ENCODE peak calls at places on chromosomes 5 and 9, in six cellular contexts. Q is NCI-H2107, Y is NCI-H226, G is right atrium auricular region, Z is endodermal cell, M is upper lobe of right lung. D is an unnamed sample.

GRCh38 chr5:151699071-151699901 is 12.6 kb upstream of the SPARC start:
- DNase-seq in Q (no peak), Y (peak), G (peak), Z (peak), M (no peak), D (peak)

GRCh38 chr9:105126233-105126632 is 118.2 kb upstream of the SLC44A1 start:
- DNase-seq in Q (no peak), Y (peak), G (no peak), Z (no peak), M (no peak), D (peak)

GRCh38 chr5:63961598-63962161 is 565 bp downstream of the HTR1A start:
- DNase-seq in Q (no peak), Y (no peak), G (no peak), Z (peak), M (peak), D (peak)

GRCh38 chr9:108953983-108954574 is 19.9 kb downstream of the ABITRAM start:
- DNase-seq in Q (no peak), Y (no peak), G (no peak), Z (no peak), M (no peak), D (peak)

GRCh38 chr9:91378695-91379127 is 17.0 kb upstream of the AUH start:
- DNase-seq in Q (no peak), Y (peak), G (no peak), Z (no peak), M (no peak), D (no peak)

GRCh38 chr5:111367081-111367480 is 142.9 kb downstream of the CAMK4 start:
- DNase-seq in Q (no peak), Y (peak), G (no peak), Z (no peak), M (no peak), D (no peak)

GRCh38 chr5:94802450-94802849 is 184.0 kb downstream of the SLF1 start:
- DNase-seq in Q (no peak), Y (no peak), G (no peak), Z (no peak), M (no peak), D (peak)

GRCh38 chr5:6430418-6431028 is 18.1 kb upstream of the UBE2QL1 start:
- DNase-seq in Q (no peak), Y (no peak), G (no peak), Z (no peak), M (no peak), D (no peak)

GRCh38 chr5:145917288-145917687 is 19.1 kb upstream of the SH3RF2 start:
- DNase-seq in Q (no peak), Y (no peak), G (no peak), Z (no peak), M (no peak), D (no peak)

GRCh38 chr9:32423371-32423770 is 38.9 kb downstream of the ACO1 start:
- DNase-seq in Q (no peak), Y (peak), G (no peak), Z (no peak), M (no peak), D (no peak)

GRCh38 chr5:112344540-112344939 is 74.5 kb downstream of the EPB41L4A start:
- DNase-seq in Q (no peak), Y (no peak), G (no peak), Z (no peak), M (no peak), D (no peak)

GRCh38 chr9:85172001-85172978 is 502.8 kb downstream of the NTRK2 start:
- DNase-seq in Q (no peak), Y (no peak), G (no peak), Z (no peak), M (no peak), D (no peak)

GRCh38 chr9:14883310-14883944 is 26.8 kb downstream of the FREM1 start:
- DNase-seq in Q (no peak), Y (no peak), G (no peak), Z (no peak), M (no peak), D (no peak)

GRCh38 chr5:144460608-144461007 is 289.9 kb downstream of the KCTD16 start:
- DNase-seq in Q (no peak), Y (no peak), G (no peak), Z (no peak), M (no peak), D (no peak)

GRCh38 chr9:87441251-87441650 is 56.4 kb upstream of the DAPK1 start:
- DNase-seq in Q (no peak), Y (peak), G (no peak), Z (no peak), M (no peak), D (no peak)

GRCh38 chr9:87824216-87824875 is 58.3 kb upstream of the SPATA31E1 start:
- DNase-seq in Q (no peak), Y (no peak), G (no peak), Z (peak), M (no peak), D (peak)

GRCh38 chr9:3845549-3845948 is 319.7 kb upstream of the RFX3 start:
- DNase-seq in Q (no peak), Y (no peak), G (no peak), Z (no peak), M (no peak), D (no peak)

GRCh38 chr9:37639109-37639748 is 11.5 kb upstream of the FRMPD1 start:
- DNase-seq in Q (no peak), Y (peak), G (no peak), Z (no peak), M (no peak), D (no peak)

GRCh38 chr5:178213748-178214151 is 9.4 kb downstream of the HNRNPAB start:
- DNase-seq in Q (no peak), Y (no peak), G (no peak), Z (no peak), M (no peak), D (peak)

GRCh38 chr9:111728617-111729366 is 65.9 kb downstream of the SHOC1 start:
- DNase-seq in Q (no peak), Y (peak), G (no peak), Z (no peak), M (no peak), D (no peak)

GRCh38 chr5:140251527-140251973 is 51.4 kb downstream of the PFDN1 start:
- DNase-seq in Q (no peak), Y (peak), G (no peak), Z (no peak), M (no peak), D (no peak)

GRCh38 chr9:16985559-16986348 is 115.3 kb upstream of the BNC2 start:
- DNase-seq in Q (no peak), Y (no peak), G (peak), Z (no peak), M (no peak), D (no peak)

GRCh38 chr5:77643654-77644404 is 5.3 kb upstream of the OTP start:
- DNase-seq in Q (no peak), Y (no peak), G (no peak), Z (no peak), M (no peak), D (peak)

GRCh38 chr9:90441814-90442213 is 200.8 kb downstream of the DIRAS2 start:
- DNase-seq in Q (no peak), Y (peak), G (no peak), Z (no peak), M (no peak), D (no peak)

GRCh38 chr5:151598984-151599383 is 7.9 kb upstream of the FAT2 start:
- DNase-seq in Q (no peak), Y (no peak), G (no peak), Z (no peak), M (peak), D (no peak)

D was measured in H7.